ENCODE peak calls at places on chromosomes 13 and 19, in four cellular contexts. D is HepG2, B is GM12878, G is H1. H is an unnamed sample.

GRCh38 chr13:31996611-31997010 is 35.0 kb upstream of the FRY start:
- DNase-seq in D (no peak), B (no peak), G (no peak), H (no peak)

GRCh38 chr19:46082728-46083050 is 41.8 kb downstream of the IGFL3 start:
- DNase-seq in D (no peak), B (no peak), G (no peak), H (no peak)

GRCh38 chr13:112748947-112749346 is 59.1 kb downstream of the ATP11A start:
- DNase-seq in D (no peak), B (no peak), G (no peak), H (no peak)

GRCh38 chr13:81326913-81327312 is 986.0 kb upstream of the SPRY2 start:
- DNase-seq in D (no peak), B (no peak), G (no peak), H (no peak)

GRCh38 chr13:109243311-109243951 is 543.0 kb downstream of the IRS2 start:
- DNase-seq in D (no peak), B (no peak), G (no peak), H (no peak)

GRCh38 chr19:18832331-18833140 is 777 bp downstream of the UPF1 start:
- DNase-seq in D (peak), B (no peak), G (no peak), H (no peak)

GRCh38 chr13:79749985-79750551 is 269.1 kb downstream of the NDFIP2 start:
- DNase-seq in D (no peak), B (no peak), G (no peak), H (peak)

GRCh38 chr13:112756511-112756966 is 66.7 kb downstream of the ATP11A start:
- DNase-seq in D (no peak), B (no peak), G (no peak), H (no peak)

GRCh38 chr13:99028890-99029289 is 51.0 kb upstream of the DOCK9 start:
- DNase-seq in D (no peak), B (no peak), G (peak), H (peak)

GRCh38 chr13:57418067-57418677 is 213.4 kb upstream of the PCDH17 start:
- DNase-seq in D (no peak), B (no peak), G (no peak), H (no peak)

GRCh38 chr13:111526922-111527321 is 206.5 kb downstream of the TEX29 start:
- DNase-seq in D (no peak), B (no peak), G (no peak), H (no peak)

GRCh38 chr13:36067619-36068456 is 63.3 kb downstream of the DCLK1 start:
- DNase-seq in D (no peak), B (no peak), G (no peak), H (no peak)

GRCh38 chr19:12603714-12604113 is 6.9 kb downstream of the ZNF490 start:
- DNase-seq in D (no peak), B (peak), G (no peak), H (no peak)

GRCh38 chr13:41229356-41229755 is 34.0 kb downstream of the MTRF1 start:
- DNase-seq in D (no peak), B (no peak), G (no peak), H (no peak)

GRCh38 chr19:10915511-10916091 is 12.8 kb downstream of the YIPF2 start:
- DNase-seq in D (no peak), B (no peak), G (no peak), H (no peak)

GRCh38 chr13:58882556-58882955 is 1251.0 kb downstream of the PCDH17 start:
- DNase-seq in D (no peak), B (no peak), G (no peak), H (no peak)

GRCh38 chr13:96141032-96141431 is 51.1 kb downstream of the HS6ST3 start:
- DNase-seq in D (peak), B (no peak), G (no peak), H (peak)

GRCh38 chr13:65188691-65189090 is 2041.4 kb downstream of the PCDH9 start:
- DNase-seq in D (no peak), B (no peak), G (no peak), H (no peak)

GRCh38 chr13:40483601-40484000 is 182.8 kb downstream of the FOXO1 start:
- DNase-seq in D (no peak), B (no peak), G (no peak), H (no peak)

GRCh38 chr19:2057484-2058469 is 6.7 kb upstream of the MKNK2 start:
- DNase-seq in D (no peak), B (no peak), G (no peak), H (no peak)

GRCh38 chr19:2053601-2054389 is 2.8 kb upstream of the MKNK2 start:
- DNase-seq in D (no peak), B (no peak), G (no peak), H (no peak)

GRCh38 chr19:2056810-2057192 is 5.8 kb upstream of the MKNK2 start:
- DNase-seq in D (no peak), B (no peak), G (no peak), H (no peak)

GRCh38 chr19:2054763-2055162 is 3.7 kb upstream of the MKNK2 start:
- DNase-seq in D (no peak), B (no peak), G (no peak), H (no peak)

DNA sequence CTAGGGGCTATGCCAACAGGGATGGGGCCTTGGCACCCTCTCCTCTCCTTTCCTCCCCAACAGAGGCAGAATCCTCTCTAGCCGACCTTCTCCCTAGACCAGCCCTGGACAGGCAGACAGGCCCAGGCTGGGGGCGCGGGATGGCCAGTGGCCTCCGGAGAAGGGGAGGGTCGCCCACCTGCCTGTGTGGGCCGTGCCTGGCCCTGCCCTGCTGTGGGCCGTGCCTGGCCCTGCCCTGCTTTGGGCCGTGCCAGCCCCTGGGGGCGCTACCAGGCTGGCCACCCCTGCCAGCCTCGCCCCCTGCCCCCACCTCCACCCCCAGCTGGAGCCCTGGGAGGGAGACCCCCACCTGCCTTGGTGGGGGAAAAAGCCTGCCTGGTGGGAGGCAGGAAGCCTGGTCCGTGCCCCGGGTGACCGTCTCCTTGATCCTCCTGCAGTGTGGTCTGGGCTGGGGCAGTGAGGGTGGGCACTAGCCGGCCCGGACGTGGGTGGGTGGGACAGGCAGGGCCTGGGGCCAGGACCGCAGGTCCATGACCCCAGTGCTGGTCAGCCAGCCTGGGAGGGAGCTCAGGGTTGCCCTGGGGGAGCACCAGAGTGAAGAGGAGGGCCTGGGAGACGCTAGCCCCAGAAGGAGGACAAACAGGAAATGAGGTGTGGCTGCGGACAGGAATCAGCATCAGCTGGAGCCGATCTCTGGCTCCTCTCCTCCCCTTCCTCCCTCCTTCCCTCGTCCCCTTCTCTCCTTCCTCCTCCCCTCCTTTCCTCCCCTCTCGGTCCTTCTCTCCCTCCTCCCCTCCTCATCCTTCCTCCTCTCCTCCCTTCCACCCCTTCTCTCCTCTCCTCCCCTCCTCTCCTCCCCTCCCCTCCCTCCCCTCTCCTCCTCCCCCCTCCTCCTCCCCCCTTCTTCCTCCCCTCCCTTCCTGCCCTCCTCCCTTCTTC is 5.1 kb upstream of the MKNK2 start:
- DNase-seq in D (no peak), B (no peak), G (no peak), H (no peak)
- TF ChIP-seq SUZ12 in D (no peak), B (no peak), G (no peak), H (no peak)

GRCh38 chr19:4536798-4537197 is 1.8 kb upstream of the PLIN5 start:
- DNase-seq in D (no peak), B (no peak), G (no peak), H (no peak)
- H3K9ac ChIP-seq in D (no peak), B (no peak), G (no peak), H (peak)

GRCh38 chr19:48332662-48333466 is 7.5 kb downstream of the EMP3 start:
- DNase-seq in D (peak), B (peak), G (no peak), H (no peak)

GRCh38 chr19:48332351-48332661 is 7.0 kb downstream of the EMP3 start:
- DNase-seq in D (no peak), B (no peak), G (no peak), H (no peak)

GRCh38 chr19:48325265-48325910 is at the start of gene EMP3:
- DNase-seq in D (no peak), B (peak), G (no peak), H (peak)

GRCh38 chr19:48330012-48330681 is 4.8 kb downstream of the EMP3 start:
- DNase-seq in D (no peak), B (peak), G (no peak), H (no peak)

GRCh38 chr19:48329167-48329891 is 4.0 kb downstream of the EMP3 start:
- DNase-seq in D (no peak), B (peak), G (no peak), H (no peak)
- TF ChIP-seq SUZ12 in D (no peak), B (no peak), G (no peak), H (no peak)

DNA sequence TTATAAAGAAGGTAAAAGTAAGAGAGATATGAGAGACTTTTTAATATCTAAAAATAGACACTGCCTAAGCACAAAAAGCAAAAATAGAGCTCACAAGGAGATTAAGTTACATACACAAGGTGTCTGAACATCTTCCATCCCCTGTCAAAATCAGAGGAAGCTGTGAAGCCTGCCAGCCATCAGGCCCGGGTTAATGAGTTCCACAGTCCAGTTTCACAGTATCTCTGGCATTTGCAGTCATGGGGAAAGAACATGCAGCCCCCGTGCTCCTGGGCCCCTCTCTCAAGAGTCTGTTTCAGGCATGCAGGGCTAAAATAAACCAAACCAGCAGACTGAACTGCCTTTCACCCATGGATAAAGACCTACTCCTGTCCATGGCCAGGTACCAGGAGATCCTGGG is 79.2 kb downstream of the TBC1D4 start:
- DNase-seq in D (peak), B (no peak), G (no peak), H (no peak)
- H3K9ac ChIP-seq in D (no peak), B (no peak), G (no peak), H (no peak)

GRCh38 chr19:16741084-16741483 is 21.4 kb downstream of the NWD1 start:
- DNase-seq in D (no peak), B (no peak), G (no peak), H (no peak)

GRCh38 chr19:16736709-16737108 is 17.1 kb downstream of the NWD1 start:
- DNase-seq in D (no peak), B (no peak), G (no peak), H (peak)

GRCh38 chr19:16737909-16738308 is 18.3 kb downstream of the NWD1 start:
- DNase-seq in D (peak), B (no peak), G (no peak), H (no peak)

GRCh38 chr19:16739546-16739945 is 19.9 kb downstream of the NWD1 start:
- DNase-seq in D (no peak), B (no peak), G (no peak), H (no peak)
- TF ChIP-seq SUZ12 in D (no peak), B (no peak), G (no peak), H (no peak)

GRCh38 chr13:33249894-33250293 is 35.7 kb downstream of the STARD13 start:
- DNase-seq in D (no peak), B (no peak), G (no peak), H (no peak)

GRCh38 chr13:33250594-33250993 is 35.0 kb downstream of the STARD13 start:
- DNase-seq in D (no peak), B (no peak), G (no peak), H (no peak)

GRCh38 chr13:33252103-33252502 is 33.5 kb downstream of the STARD13 start:
- DNase-seq in D (no peak), B (no peak), G (no peak), H (no peak)

GRCh38 chr13:33251131-33251629 is 34.4 kb downstream of the STARD13 start:
- DNase-seq in D (no peak), B (peak), G (no peak), H (no peak)

GRCh38 chr13:33249066-33249465 is 36.5 kb downstream of the STARD13 start:
- DNase-seq in D (no peak), B (no peak), G (no peak), H (no peak)
- H3K9ac ChIP-seq in D (no peak), B (no peak), G (no peak), H (no peak)

H was measured in NT2/D1.